ENCODE peak calls at places on chromosomes 11 and 22, in nine cellular contexts. O is cardiac muscle cell, I is ovary, X is HCT116, W is left ventricle myocardium inferior, Q is MM.1S, G is OCI-LY7, C is heart right ventricle, F is A549. B is an unnamed sample. For H3K4me1, the result is how much of the 10 kb centered on the place peaks cover.

GRCh38 chr11:119509277-119509841 is 86.4 kb upstream of the THY1 start:
- DNase-seq in O (peak), I (no peak), X (no peak), W (no peak), Q (no peak), G (no peak), C (no peak), F (no peak), B (no peak)

GRCh38 chr11:64092119-64092760 is 56.5 kb downstream of the FLRT1 start:
- DNase-seq in O (no peak), I (no peak), X (no peak), W (no peak), Q (no peak), G (no peak), C (no peak), F (no peak), B (no peak)

GRCh38 chr22:49723478-49724029 is 104.1 kb downstream of the BRD1 start:
- DNase-seq in O (no peak), I (no peak), X (no peak), W (no peak), Q (no peak), G (no peak), C (no peak), F (no peak), B (no peak)

GRCh38 chr11:6328321-6328720 is 8.0 kb upstream of the CAVIN3 start:
- DNase-seq in O (peak), I (no peak), X (no peak), W (no peak), Q (no peak), G (no peak), C (no peak), F (no peak), B (no peak)

GRCh38 chr22:42500164-42500835 is 19.3 kb downstream of the RRP7A start:
- DNase-seq in O (peak), I (peak), X (peak), W (peak), Q (no peak), G (peak), C (peak), F (peak), B (no peak)

GRCh38 chr11:1072116-1072820 is 2.4 kb upstream of the MUC2 start:
- DNase-seq in O (peak), I (peak), X (peak), W (peak), Q (no peak), G (no peak), C (peak), F (peak), B (no peak)

GRCh38 chr11:128968916-128969315 is 26.2 kb upstream of the TP53AIP1 start:
- DNase-seq in O (no peak), I (no peak), X (no peak), W (no peak), Q (no peak), G (no peak), C (no peak), F (no peak), B (no peak)

GRCh38 chr11:17721242-17721999 is 2.0 kb downstream of the MYOD1 start:
- DNase-seq in O (no peak), I (no peak), X (no peak), W (no peak), Q (no peak), G (no peak), C (no peak), F (no peak), B (no peak)

GRCh38 chr11:133955091-133955846 is 1.5 kb downstream of the IGSF9B start:
- DNase-seq in O (no peak), I (peak), X (no peak), W (peak), Q (no peak), G (no peak), C (peak), F (no peak), B (peak)

GRCh38 chr22:46119729-46120419 is 30.5 kb upstream of the PPARA start:
- DNase-seq in O (peak), I (peak), X (no peak), W (no peak), Q (no peak), G (no peak), C (peak), F (peak), B (no peak)

GRCh38 chr22:27531782-27532530 is 269.6 kb downstream of the MN1 start:
- DNase-seq in O (peak), I (no peak), X (no peak), W (no peak), Q (no peak), G (no peak), C (no peak), F (peak), B (no peak)

GRCh38 chr22:44455151-44455962 is 42.7 kb downstream of the RTL6 start:
- DNase-seq in O (no peak), I (no peak), X (no peak), W (no peak), Q (peak), G (peak), C (no peak), F (no peak), B (no peak)

GRCh38 chr11:27477831-27478230 is 5.2 kb upstream of the LGR4 start:
- DNase-seq in O (no peak), I (no peak), X (no peak), W (no peak), Q (no peak), G (no peak), C (no peak), F (no peak), B (no peak)

GRCh38 chr11:14969922-14970323 is 2.2 kb downstream of the CALCA start:
- DNase-seq in O (peak), I (no peak), X (peak), W (peak), Q (peak), G (peak), C (peak), F (peak), B (no peak)

GRCh38 chr11:26931881-26932280 is 62.0 kb upstream of the FIBIN start:
- DNase-seq in O (no peak), I (no peak), X (no peak), W (no peak), Q (no peak), G (no peak), C (no peak), F (no peak), B (no peak)

GRCh38 chr11:123122341-123122740 is 60.4 kb upstream of the HSPA8 start:
- DNase-seq in O (peak), I (peak), X (no peak), W (no peak), Q (no peak), G (no peak), C (no peak), F (peak), B (no peak)

GRCh38 chr11:112388496-112388895 is 127.8 kb upstream of the PLET1 start:
- DNase-seq in O (no peak), I (no peak), X (no peak), W (no peak), Q (no peak), G (no peak), C (no peak), F (no peak), B (no peak)

GRCh38 chr11:33307984-33308383 is 50.8 kb downstream of the HIPK3 start:
- DNase-seq in O (no peak), I (no peak), X (no peak), W (no peak), Q (no peak), G (no peak), C (no peak), F (no peak), B (no peak)

GRCh38 chr11:132430352-132431091 is 1060.1 kb downstream of the NTM start:
- DNase-seq in O (peak), I (no peak), X (no peak), W (no peak), Q (no peak), G (no peak), C (no peak), F (no peak), B (no peak)

GRCh38 chr11:74112877-74113276 is 57.9 kb downstream of the C2CD3 start:
- DNase-seq in O (no peak), I (no peak), X (no peak), W (no peak), Q (no peak), G (no peak), C (no peak), F (no peak), B (no peak)

GRCh38 chr22:40414838-40415505 is 44.6 kb downstream of the SGSM3 start:
- DNase-seq in O (no peak), I (no peak), X (no peak), W (no peak), Q (peak), G (peak), C (no peak), F (no peak), B (no peak)

GRCh38 chr11:123469586-123469985 is 39.5 kb downstream of the GRAMD1B start:
- DNase-seq in O (no peak), I (no peak), X (no peak), W (no peak), Q (no peak), G (no peak), C (no peak), F (no peak), B (no peak)

GRCh38 chr11:29227816-29228215 is 789.0 kb downstream of the KCNA4 start:
- DNase-seq in O (peak), I (no peak), X (no peak), W (no peak), Q (no peak), G (no peak), C (no peak), F (no peak), B (no peak)

GRCh38 chr11:17978553-17979287 is 34.1 kb downstream of the SERGEF start:
- DNase-seq in O (peak), I (no peak), X (no peak), W (peak), Q (peak), G (peak), C (peak), F (peak), B (no peak)

GRCh38 chr11:64296236-64296635 is 3.9 kb upstream of the CATSPERZ start:
- DNase-seq in O (no peak), I (no peak), X (no peak), W (no peak), Q (peak), G (no peak), C (no peak), F (no peak), B (no peak)

GRCh38 chr11:64742087-64742939 is 1.6 kb downstream of the RASGRP2 start:
- DNase-seq in O (no peak), I (no peak), X (no peak), W (no peak), Q (no peak), G (peak), C (no peak), F (no peak), B (no peak)

GRCh38 chr11:103773059-103773458 is 263.4 kb upstream of the DDI1 start:
- DNase-seq in O (peak), I (no peak), X (no peak), W (no peak), Q (no peak), G (no peak), C (no peak), F (no peak), B (no peak)

GRCh38 chr11:111946499-111946898 is 9.4 kb downstream of the DIXDC1 start:
- DNase-seq in O (no peak), I (no peak), X (no peak), W (no peak), Q (no peak), G (no peak), C (no peak), F (no peak), B (no peak)

GRCh38 chr11:118921929-118922744 is 3.6 kb downstream of the BCL9L start:
- DNase-seq in O (peak), I (peak), X (no peak), W (peak), Q (no peak), G (no peak), C (peak), F (peak), B (peak)

GRCh38 chr11:3043315-3043871 is 13.8 kb downstream of the CARS1 start:
- DNase-seq in O (peak), I (no peak), X (no peak), W (peak), Q (no peak), G (no peak), C (peak), F (no peak), B (peak)

GRCh38 chr11:72116019-72116755 is 3.7 kb upstream of the ANAPC15 start:
- DNase-seq in O (no peak), I (no peak), X (no peak), W (no peak), Q (no peak), G (no peak), C (no peak), F (no peak), B (no peak)

GRCh38 chr22:37472418-37473006 is 13.7 kb downstream of the MFNG start:
- DNase-seq in O (peak), I (no peak), X (no peak), W (no peak), Q (no peak), G (peak), C (no peak), F (peak), B (no peak)

GRCh38 chr11:8317164-8317563 is 53.5 kb upstream of the LMO1 start:
- DNase-seq in O (peak), I (no peak), X (no peak), W (no peak), Q (no peak), G (no peak), C (no peak), F (no peak), B (no peak)

GRCh38 chr11:44380009-44380313 is 70.0 kb upstream of the ALX4 start:
- DNase-seq in O (no peak), I (no peak), X (no peak), W (no peak), Q (no peak), G (no peak), C (no peak), F (no peak), B (no peak)

GRCh38 chr22:23401910-23402274 is 178.2 kb downstream of the IGLL1 start:
- DNase-seq in O (no peak), I (no peak), X (no peak), W (no peak), Q (no peak), G (no peak), C (no peak), F (no peak), B (no peak)

GRCh38 chr11:115129771-115130306 is 374.4 kb downstream of the CADM1 start:
- DNase-seq in O (no peak), I (no peak), X (no peak), W (no peak), Q (no peak), G (no peak), C (no peak), F (no peak), B (no peak)

GRCh38 chr11:115132829-115133228 is 371.4 kb downstream of the CADM1 start:
- DNase-seq in O (no peak), I (no peak), X (no peak), W (no peak), Q (no peak), G (peak), C (no peak), F (peak), B (no peak)

GRCh38 chr11:115135936-115136335 is 368.3 kb downstream of the CADM1 start:
- DNase-seq in O (no peak), I (no peak), X (no peak), W (no peak), Q (no peak), G (no peak), C (no peak), F (no peak), B (no peak)

GRCh38 chr11:115134886-115135285 is 369.3 kb downstream of the CADM1 start:
- DNase-seq in O (no peak), I (no peak), X (no peak), W (no peak), Q (no peak), G (no peak), C (no peak), F (no peak), B (no peak)

DNA sequence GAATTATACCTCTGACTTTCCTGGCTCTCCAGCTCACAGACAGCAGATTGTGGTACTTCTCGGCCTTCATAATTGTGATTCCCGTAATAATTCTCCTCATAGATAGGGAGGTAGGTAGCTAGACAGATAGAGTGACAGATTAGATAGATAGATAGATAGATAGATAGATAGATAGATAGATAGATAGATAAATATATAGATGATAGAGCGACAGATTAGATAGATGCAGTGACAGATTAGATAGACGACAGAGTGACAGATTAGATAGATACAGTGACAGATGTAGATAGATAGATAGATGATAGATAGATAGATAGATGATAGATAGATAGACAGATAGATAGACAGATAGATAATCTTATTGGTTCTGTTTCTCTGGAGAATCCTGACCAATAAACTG is 370.4 kb downstream of the CADM1 start:
- DNase-seq in O (no peak), I (no peak), X (no peak), W (no peak), Q (no peak), G (no peak), C (no peak), F (no peak), B (no peak)
- H3K4me1 ChIP-seq in O (under half), I (under half), X (under half), W (under half), Q (under half), G (under half), C (under half), F (under half), B (under half)

GRCh38 chr22:36453266-36453607 is 28.2 kb downstream of the TXN2 start:
- DNase-seq in O (no peak), I (no peak), X (no peak), W (no peak), Q (no peak), G (peak), C (no peak), F (no peak), B (no peak)

GRCh38 chr22:36453855-36454378 is 27.5 kb downstream of the TXN2 start:
- DNase-seq in O (no peak), I (no peak), X (no peak), W (no peak), Q (no peak), G (peak), C (no peak), F (no peak), B (no peak)

GRCh38 chr22:36456459-36456835 is 25.0 kb downstream of the TXN2 start:
- DNase-seq in O (no peak), I (no peak), X (no peak), W (no peak), Q (no peak), G (no peak), C (no peak), F (no peak), B (no peak)

GRCh38 chr22:36455571-36456458 is 25.6 kb downstream of the TXN2 start:
- DNase-seq in O (no peak), I (no peak), X (no peak), W (no peak), Q (no peak), G (no peak), C (no peak), F (no peak), B (no peak)

DNA sequence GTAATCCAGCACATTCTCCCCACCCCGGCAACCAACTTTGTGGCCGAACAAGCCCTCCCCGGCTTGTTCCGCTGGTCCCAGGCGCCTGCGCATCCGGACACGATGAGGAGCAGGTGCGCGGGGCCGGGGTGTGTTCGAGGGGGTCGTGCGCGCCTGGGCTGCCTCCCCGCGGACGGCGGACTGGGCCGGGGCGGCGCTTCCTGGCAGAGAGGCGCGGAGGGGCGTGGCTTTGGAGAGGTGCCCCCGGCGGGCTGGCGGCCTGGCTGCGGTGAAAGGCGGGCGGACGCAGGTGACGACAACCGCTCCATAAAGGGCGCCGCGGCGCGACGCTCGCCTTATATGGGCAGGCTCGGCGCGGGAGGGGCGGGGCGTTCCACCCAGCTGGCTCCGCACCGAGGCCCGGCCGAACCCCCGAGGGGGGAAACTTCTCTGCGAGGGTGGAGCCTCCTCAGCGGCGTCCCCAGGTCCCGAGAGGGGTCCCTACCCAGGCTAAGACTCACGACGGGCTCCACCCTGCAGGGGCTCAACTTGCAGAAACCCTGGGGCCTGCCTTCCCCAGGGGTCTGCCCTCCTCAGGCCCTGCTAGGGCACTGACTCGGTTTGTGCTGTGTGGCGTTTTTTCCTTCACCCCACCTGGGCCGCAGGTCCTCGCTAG is 26.4 kb downstream of the TXN2 start:
- DNase-seq in O (peak), I (peak), X (peak), W (peak), Q (peak), G (peak), C (peak), F (peak), B (peak)
- TF ChIP-seq CTCF in O (peak), I (no peak), X (no peak), W (peak), Q (no peak), G (peak), C (peak), F (peak), B (no peak)

DNA sequence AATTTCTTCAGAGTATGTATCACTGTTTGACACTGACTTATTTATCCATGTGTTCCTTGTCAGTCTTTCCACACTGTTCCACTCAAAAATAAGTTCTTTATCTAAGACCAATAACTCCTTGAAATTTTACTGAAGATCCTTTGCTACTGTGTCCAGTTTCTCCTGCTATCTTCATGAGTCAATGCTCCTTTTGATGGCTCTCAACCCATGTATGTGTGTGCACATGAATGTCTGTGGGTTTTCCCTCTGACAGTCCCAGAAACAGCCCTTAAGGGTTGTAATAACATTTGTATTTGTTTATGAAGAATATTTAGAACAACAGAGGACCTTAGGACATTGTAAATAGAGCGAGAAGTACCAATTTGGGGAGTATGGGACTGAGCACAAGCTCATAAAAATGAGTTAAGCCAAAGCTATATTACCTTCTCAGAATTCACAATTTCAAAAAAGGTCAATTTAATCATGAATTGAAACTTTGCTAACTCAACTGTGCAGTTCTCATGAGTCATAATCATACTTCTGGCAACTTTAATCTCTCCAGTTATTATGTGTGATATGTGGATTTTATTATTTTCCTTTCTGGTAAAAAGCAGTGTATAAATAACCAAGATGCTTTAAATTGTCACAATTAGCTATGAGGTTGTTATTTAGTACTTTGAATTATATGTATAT is 533.6 kb downstream of the CNTN5 start:
- DNase-seq in O (no peak), I (no peak), X (no peak), W (no peak), Q (no peak), G (no peak), C (no peak), F (no peak), B (no peak)
- H3K4me1 ChIP-seq in O (under half), I (under half), X (under half), W (under half), Q (under half), G (under half), C (under half), F (under half), B (under half)

DNA sequence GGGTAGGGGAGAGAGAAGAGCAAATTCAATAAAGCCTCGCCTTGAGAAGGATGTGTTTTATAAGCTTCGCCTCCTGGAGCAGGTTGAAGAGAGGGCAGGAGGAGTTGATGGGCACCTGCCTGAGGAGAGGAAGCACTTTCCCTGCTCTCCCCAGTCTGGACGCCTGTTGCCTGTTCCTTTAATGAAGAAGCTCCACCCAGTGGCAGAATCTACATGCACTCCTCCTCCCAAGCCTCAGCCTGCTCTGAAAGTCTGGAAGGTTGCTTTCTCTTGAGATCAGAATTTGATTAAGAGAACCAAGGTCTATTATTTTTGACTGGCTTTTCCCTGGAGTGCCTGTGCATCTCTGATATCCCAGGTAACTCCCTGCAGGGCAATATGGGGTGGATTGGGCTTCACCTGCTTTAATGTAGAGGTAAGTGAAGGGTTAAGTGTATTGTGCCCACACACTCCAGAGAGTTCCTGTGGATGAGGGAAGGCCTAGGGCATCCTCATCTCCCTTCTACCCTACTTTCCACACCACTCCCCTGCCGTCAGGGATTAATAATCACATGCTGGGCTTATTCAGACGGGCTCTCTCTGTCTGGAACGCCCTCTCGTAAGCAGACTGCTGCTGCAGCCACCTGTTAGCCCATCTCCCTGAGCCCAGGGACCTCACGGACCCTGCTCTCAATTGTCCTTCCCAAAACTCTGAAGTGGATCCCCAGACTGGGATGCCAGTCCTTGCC is 22.3 kb downstream of the NTM start:
- DNase-seq in O (peak), I (no peak), X (no peak), W (no peak), Q (no peak), G (peak), C (no peak), F (peak), B (no peak)
- TF ChIP-seq CTCF in O (peak), I (no peak), X (no peak), W (peak), Q (peak), G (peak), C (no peak), F (no peak), B (no peak)

B was measured in thoracic aorta.